ENCODE peak calls at places on chromosomes 3 and 15, in four cellular contexts. A is CD4-positive, alpha-beta T cell; N is Caco-2; E is HEK293T. F is an unnamed sample.

GRCh38 chr15:65525622-65526021 is 4.6 kb upstream of the HACD3 start:
- DNase-seq in A (no peak), N (no peak), E (no peak), F (no peak)

GRCh38 chr15:91329914-91330313 is 229.9 kb downstream of the SV2B start:
- DNase-seq in A (no peak), N (no peak), E (no peak), F (no peak)

GRCh38 chr3:165696496-165696895 is 140.7 kb downstream of the BCHE start:
- DNase-seq in A (no peak), N (no peak), E (no peak), F (no peak)

GRCh38 chr15:25910832-25911231 is 47.7 kb upstream of the ATP10A start:
- DNase-seq in A (no peak), N (no peak), E (no peak), F (no peak)

GRCh38 chr15:26051771-26052685 is 188.9 kb upstream of the ATP10A start:
- DNase-seq in A (no peak), N (no peak), E (peak; percentile 7), F (no peak)

GRCh38 chr3:124217542-124217941 is 225.6 kb upstream of the ROPN1 start:
- DNase-seq in A (no peak), N (peak; percentile 83), E (peak; percentile 60), F (peak; percentile 62)

GRCh38 chr15:90261811-90262210 is 3.7 kb upstream of the NGRN start:
- DNase-seq in A (no peak), N (no peak), E (no peak), F (no peak)

GRCh38 chr3:189172668-189173419 is 1.1 kb downstream of the TPRG1 start:
- DNase-seq in A (no peak), N (no peak), E (no peak), F (no peak)

GRCh38 chr15:57320543-57321220 is 55.6 kb upstream of the CGNL1 start:
- DNase-seq in A (no peak), N (no peak), E (no peak), F (no peak)

GRCh38 chr3:54536450-54536849 is 391.4 kb downstream of the LRTM1 start:
- DNase-seq in A (no peak), N (no peak), E (no peak), F (no peak)

GRCh38 chr3:138441742-138442141 is 7.3 kb downstream of the ESYT3 start:
- DNase-seq in A (no peak), N (no peak), E (no peak), F (no peak)

GRCh38 chr3:61452536-61452991 is 108.8 kb upstream of the PTPRG start:
- DNase-seq in A (no peak), N (no peak), E (no peak), F (no peak)

GRCh38 chr3:52088445-52089367 is 32.3 kb upstream of the DUSP7 start:
- DNase-seq in A (no peak), N (no peak), E (no peak), F (peak; percentile 46)

GRCh38 chr3:129616713-129617112 is 10.2 kb upstream of the PLXND1 start:
- DNase-seq in A (no peak), N (no peak), E (no peak), F (no peak)

GRCh38 chr3:171204942-171205341 is 178.4 kb upstream of the SLC2A2 start:
- DNase-seq in A (no peak), N (no peak), E (no peak), F (no peak)

GRCh38 chr3:38829404-38829803 is 13.4 kb upstream of the SCN10A start:
- DNase-seq in A (no peak), N (no peak), E (peak; percentile 11), F (no peak)